ENCODE peak calls at places on chromosomes 5 and 9, in five cellular contexts. G, O, R, Q and F are unnamed samples.

GRCh38 chr5:174205939-174206338 is 160.4 kb downstream of the NSG2 start:
- DNase-seq in O (no peak), G (no peak), R (no peak), Q (no peak), F (no peak)

GRCh38 chr5:150271296-150271692 is 18.3 kb downstream of the CAMK2A start:
- DNase-seq in Q (no peak), G (no peak), O (no peak), R (no peak), F (no peak)

GRCh38 chr5:95881833-95882232 is 59.3 kb upstream of the GLRX start:
- DNase-seq in O (no peak), Q (no peak), R (no peak), G (no peak), F (no peak)

GRCh38 chr5:98163796-98164493 is 609.5 kb upstream of the RGMB start:
- DNase-seq in O (no peak), Q (no peak), R (no peak), G (no peak), F (no peak)

GRCh38 chr9:22244141-22245011 is 202.2 kb upstream of the DMRTA1 start:
- DNase-seq in R (peak; percentile 30), O (peak; percentile 78), G (no peak), Q (no peak), F (no peak)

GRCh38 chr9:16139781-16140180 is 586.9 kb downstream of the CCDC171 start:
- DNase-seq in O (peak; percentile 9), Q (no peak), R (no peak), G (no peak), F (no peak)

GRCh38 chr5:68460147-68460760 is 244.7 kb downstream of the PIK3R1 start:
- DNase-seq in O (peak; percentile 71), R (peak; percentile 59), Q (no peak), G (peak; percentile 20), F (peak; percentile 52)

GRCh38 chr9:137545123-137545522 is 5.1 kb downstream of the PNPLA7 start:
- DNase-seq in O (peak; percentile 98), G (no peak), Q (no peak), R (no peak), F (no peak)

GRCh38 chr9:75108571-75108970 is 20.3 kb downstream of the OSTF1 start:
- DNase-seq in Q (no peak), G (no peak), O (peak; percentile 71), R (no peak), F (no peak)

GRCh38 chr5:108617467-108618435 is 129.9 kb upstream of the FER start:
- DNase-seq in Q (no peak), O (no peak), G (no peak), R (no peak), F (no peak)

GRCh38 chr5:174688441-174689354 is 35.7 kb upstream of the MSX2 start:
- DNase-seq in R (no peak), O (no peak), Q (no peak), G (no peak), F (no peak)

GRCh38 chr5:74356009-74356695 is 284.4 kb downstream of the ENC1 start:
- DNase-seq in G (no peak), O (no peak), R (no peak), Q (no peak), F (no peak)

GRCh38 chr5:82205005-82205404 is 73.1 kb downstream of the RPS23 start:
- DNase-seq in R (no peak), Q (no peak), O (no peak), G (no peak), F (no peak)

GRCh38 chr9:73141282-73141681 is 10.4 kb upstream of the ANXA1 start:
- DNase-seq in O (peak; percentile 38), Q (no peak), R (no peak), G (no peak), F (no peak)

GRCh38 chr5:140261403-140262171 is 41.3 kb downstream of the PFDN1 start:
- DNase-seq in O (peak; percentile 94), R (peak; percentile 60), Q (peak; percentile 74), G (peak; percentile 64), F (no peak)

GRCh38 chr5:131795879-131796792 is 681 bp downstream of the FNIP1 start:
- DNase-seq in R (no peak), G (no peak), Q (peak; percentile 88), O (peak; percentile 91), F (peak; percentile 71)

GRCh38 chr9:133513214-133514088 is 11.3 kb downstream of the MYMK start:
- DNase-seq in O (no peak), R (no peak), Q (no peak), G (no peak), F (no peak)

GRCh38 chr9:131824175-131824594 is 84.3 kb upstream of the RAPGEF1 start:
- DNase-seq in R (no peak), G (no peak), Q (no peak), O (no peak), F (no peak)

GRCh38 chr5:167633931-167634341 is 657.5 kb upstream of the WWC1 start:
- DNase-seq in Q (no peak), O (peak; percentile 96), R (no peak), G (no peak), F (no peak)

GRCh38 chr9:133874061-133874638 is 118.0 kb downstream of the VAV2 start:
- DNase-seq in R (no peak), G (no peak), O (peak; percentile 84), Q (no peak), F (no peak)

GRCh38 chr5:25604682-25605081 is 959.9 kb upstream of the CDH10 start:
- DNase-seq in Q (no peak), R (no peak), O (no peak), G (no peak), F (no peak)
- H3K9me3 ChIP-seq in Q (peaks cover 3% of the 10 kb centered on the region), R (no peaks in the 10 kb centered on the region), O (no peaks in the 10 kb centered on the region), G (peaks cover 4% of the 10 kb centered on the region), F (no peaks in the 10 kb centered on the region)

DNA sequence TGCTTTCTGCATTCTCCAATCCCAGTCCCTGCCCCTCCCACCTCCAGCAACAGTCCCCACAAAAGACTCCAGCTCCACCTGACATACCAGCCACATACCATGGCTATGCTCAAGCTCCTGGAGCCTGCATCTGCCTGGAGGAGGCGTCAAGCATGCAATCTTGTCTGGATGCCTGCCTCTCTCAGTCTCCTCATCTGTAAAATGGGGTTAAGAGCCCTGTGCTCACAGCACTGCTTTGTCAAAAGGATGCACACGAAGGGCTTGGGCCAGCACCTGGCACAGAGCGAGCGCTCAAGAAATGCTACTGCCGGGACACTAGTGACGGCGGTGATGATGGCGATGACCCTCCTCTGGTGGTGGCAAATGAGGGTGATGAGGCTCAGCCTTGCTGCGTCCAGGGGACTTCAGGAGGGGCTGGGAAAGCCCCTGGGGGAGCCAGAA is 202.9 kb upstream of the IER5L start:
- DNase-seq in Q (no peak), R (no peak), O (no peak), G (no peak), F (no peak)
- H3K4me1 ChIP-seq in Q (no peaks in the 10 kb centered on the region), R (peaks cover 11% of the 10 kb centered on the region), O (peaks cover 7% of the 10 kb centered on the region), G (peaks cover 10% of the 10 kb centered on the region), F (peaks cover 14% of the 10 kb centered on the region)

DNA sequence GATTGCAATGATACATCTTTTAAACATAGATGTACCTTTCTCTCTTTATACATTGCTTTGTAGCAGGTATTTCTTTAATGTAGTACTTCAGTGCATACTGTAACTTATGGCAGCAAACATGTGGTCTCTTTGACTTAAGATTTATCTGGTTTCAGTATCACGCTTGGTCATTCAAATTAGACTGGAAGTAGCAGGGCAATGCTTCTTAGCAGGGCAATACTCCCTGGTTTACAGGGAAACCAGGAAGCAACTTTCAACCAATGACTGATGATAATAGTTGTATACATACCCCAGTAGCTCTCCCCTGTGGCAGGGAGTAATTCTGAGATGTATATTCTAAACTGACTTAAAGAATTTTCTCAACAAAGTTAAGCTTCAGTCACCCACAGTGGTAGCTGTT is 761.1 kb upstream of the CDH10 start:
- DNase-seq in O (no peak), Q (no peak), R (no peak), G (no peak), F (no peak)
- H3K9me3 ChIP-seq in O (no peaks in the 10 kb centered on the region), Q (peaks cover 7% of the 10 kb centered on the region), R (no peaks in the 10 kb centered on the region), G (peaks cover 5% of the 10 kb centered on the region), F (no peaks in the 10 kb centered on the region)

GRCh38 chr5:17243287-17244063 is 26.0 kb downstream of the BASP1 start:
- DNase-seq in O (no peak), G (no peak), Q (no peak), R (no peak), F (no peak)

GRCh38 chr5:17252543-17252942 is 35.1 kb downstream of the BASP1 start:
- DNase-seq in G (no peak), O (peak; percentile 37), R (no peak), Q (no peak), F (no peak)

GRCh38 chr5:17248999-17249634 is 31.7 kb downstream of the BASP1 start:
- DNase-seq in O (peak; percentile 98), Q (no peak), R (no peak), G (peak; percentile 94), F (no peak)
- H3K4me1 ChIP-seq in O (peaks cover 40% of the 10 kb centered on the region), Q (no peaks in the 10 kb centered on the region), R (no peaks in the 10 kb centered on the region), G (peaks cover 66% of the 10 kb centered on the region), F (no peaks in the 10 kb centered on the region)

GRCh38 chr5:39605145-39605544 is 180.4 kb upstream of the DAB2 start:
- DNase-seq in Q (no peak), O (no peak), G (no peak), R (no peak), F (no peak)

GRCh38 chr5:39605966-39606591 is 181.3 kb upstream of the DAB2 start:
- DNase-seq in O (peak; percentile 57), R (no peak), Q (no peak), G (peak; percentile 89), F (no peak)

GRCh38 chr5:39606592-39606990 is 181.8 kb upstream of the DAB2 start:
- DNase-seq in R (no peak), G (no peak), O (no peak), Q (no peak), F (no peak)

GRCh38 chr5:39604491-39604890 is 179.7 kb upstream of the DAB2 start:
- DNase-seq in G (no peak), Q (no peak), O (no peak), R (no peak), F (no peak)

DNA sequence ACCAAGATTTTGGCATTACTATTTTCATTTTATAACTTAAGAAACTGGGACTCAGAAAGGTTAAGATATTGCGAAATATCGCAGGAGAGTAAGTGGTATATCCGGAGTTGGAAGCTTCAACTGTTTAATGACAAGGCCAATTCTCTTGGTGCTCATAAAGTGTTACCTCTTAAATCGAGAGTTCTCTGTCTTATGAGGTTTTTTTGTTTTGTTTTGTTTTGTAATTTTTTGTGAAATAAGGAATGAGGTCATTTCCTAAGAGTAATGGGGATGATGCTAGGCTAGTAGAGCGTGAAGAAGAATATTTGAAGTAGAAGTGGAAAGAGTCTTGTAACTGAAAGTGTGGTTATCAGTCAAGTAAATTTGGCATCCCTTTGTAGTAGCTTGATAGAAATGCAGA is 183.2 kb upstream of the DAB2 start:
- DNase-seq in O (peak; percentile 17), G (no peak), R (no peak), Q (no peak), F (no peak)
- H3K9me3 ChIP-seq in O (no peaks in the 10 kb centered on the region), G (no peaks in the 10 kb centered on the region), R (no peaks in the 10 kb centered on the region), Q (no peaks in the 10 kb centered on the region), F (no peaks in the 10 kb centered on the region)

DNA sequence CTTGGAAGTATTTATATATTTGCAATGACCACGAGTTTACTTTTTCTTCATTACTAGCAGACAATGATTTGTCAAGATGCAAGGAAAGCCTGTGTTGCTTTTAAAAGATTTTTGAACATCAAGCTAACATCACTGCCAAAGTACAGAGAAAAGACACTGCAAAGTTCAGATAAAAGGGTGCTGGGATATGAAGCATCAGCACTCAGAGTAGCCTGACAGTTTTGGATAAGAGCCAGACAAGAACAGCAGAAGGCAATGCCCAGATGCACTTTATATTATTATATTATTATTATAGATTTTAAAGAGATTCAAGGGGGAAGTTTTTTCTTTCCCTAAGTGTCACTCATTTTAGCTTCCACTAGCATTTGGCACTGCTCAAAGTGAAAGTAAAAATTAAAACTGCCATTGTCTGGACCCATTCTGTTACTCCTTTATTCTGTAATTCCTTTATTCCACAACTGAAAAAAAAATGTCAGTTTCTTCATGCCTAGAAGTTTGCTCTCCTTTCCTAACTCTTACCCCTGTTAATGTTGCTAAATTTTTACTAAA is 240.6 kb downstream of the EFNA5 start:
- DNase-seq in Q (no peak), O (peak; percentile 5), G (no peak), R (no peak), F (no peak)
- H3K4me1 ChIP-seq in Q (no peaks in the 10 kb centered on the region), O (peaks cover 18% of the 10 kb centered on the region), G (peaks cover 51% of the 10 kb centered on the region), R (no peaks in the 10 kb centered on the region), F (no peaks in the 10 kb centered on the region)